ENCODE peak calls at places on chromosome 13, in ten cellular contexts. H is heart left ventricle; W is HCT116; E is endothelial cell; P is esophagus muscularis mucosa; J is RWPE1; U is CD4-positive, alpha-beta T cell; D is MCF 10A; K is AG10803; F is PC-3. X is an unnamed sample.
A peak's percentile ranks its signal among the peaks of the same experiment; 100 is the strongest.

GRCh38 chr13:77230560-77230959 is 96.3 kb downstream of the MYCBP2 start:
- DNase-seq in D (no peak), K (no peak), P (no peak), H (no peak), E (no peak), F (no peak), J (no peak), W (no peak), U (no peak), X (no peak)

GRCh38 chr13:45228002-45228401 is 27.2 kb upstream of the KCTD4 start:
- DNase-seq in F (no peak), K (no peak), W (no peak), J (no peak), E (no peak), P (no peak), H (no peak), D (no peak), U (no peak), X (no peak)

GRCh38 chr13:110272651-110273050 is 34.3 kb downstream of the COL4A1 start:
- DNase-seq in F (no peak), H (no peak), J (no peak), D (no peak), K (no peak), P (no peak), U (no peak), E (no peak), W (no peak), X (no peak)

GRCh38 chr13:110815471-110816204 is 99.2 kb downstream of the ANKRD10 start:
- DNase-seq in W (no peak), F (peak; percentile 38), P (no peak), D (no peak), K (no peak), H (no peak), J (no peak), E (no peak), U (no peak), X (no peak)

GRCh38 chr13:90365130-90365529 is 982.4 kb upstream of the MIR17HG start:
- DNase-seq in K (peak; percentile 7), W (no peak), J (no peak), H (no peak), P (no peak), F (no peak), E (no peak), D (peak; percentile 11), U (no peak), X (no peak)

GRCh38 chr13:29936051-29936813 is 85.8 kb upstream of the UBL3 start:
- DNase-seq in W (no peak), U (peak; percentile 28), J (no peak), D (no peak), H (no peak), P (no peak), K (no peak), F (no peak), E (no peak), X (no peak)

GRCh38 chr13:92716749-92717148 is 509.9 kb upstream of the GPC6 start:
- DNase-seq in J (no peak), U (no peak), F (peak; percentile 2), D (peak; percentile 40), K (peak; percentile 16), E (no peak), P (no peak), H (no peak), W (no peak), X (peak; percentile 5)

GRCh38 chr13:26021516-26021915 is 30.3 kb downstream of the SHISA2 start:
- DNase-seq in J (peak; percentile 54), E (no peak), F (peak; percentile 71), H (no peak), K (no peak), P (no peak), U (no peak), D (peak; percentile 71), W (no peak), X (no peak)

GRCh38 chr13:45321230-45321629 is 19.8 kb downstream of the TPT1 start:
- DNase-seq in D (no peak), W (no peak), U (no peak), K (no peak), J (no peak), H (no peak), F (no peak), P (no peak), E (no peak), X (no peak)

DNA sequence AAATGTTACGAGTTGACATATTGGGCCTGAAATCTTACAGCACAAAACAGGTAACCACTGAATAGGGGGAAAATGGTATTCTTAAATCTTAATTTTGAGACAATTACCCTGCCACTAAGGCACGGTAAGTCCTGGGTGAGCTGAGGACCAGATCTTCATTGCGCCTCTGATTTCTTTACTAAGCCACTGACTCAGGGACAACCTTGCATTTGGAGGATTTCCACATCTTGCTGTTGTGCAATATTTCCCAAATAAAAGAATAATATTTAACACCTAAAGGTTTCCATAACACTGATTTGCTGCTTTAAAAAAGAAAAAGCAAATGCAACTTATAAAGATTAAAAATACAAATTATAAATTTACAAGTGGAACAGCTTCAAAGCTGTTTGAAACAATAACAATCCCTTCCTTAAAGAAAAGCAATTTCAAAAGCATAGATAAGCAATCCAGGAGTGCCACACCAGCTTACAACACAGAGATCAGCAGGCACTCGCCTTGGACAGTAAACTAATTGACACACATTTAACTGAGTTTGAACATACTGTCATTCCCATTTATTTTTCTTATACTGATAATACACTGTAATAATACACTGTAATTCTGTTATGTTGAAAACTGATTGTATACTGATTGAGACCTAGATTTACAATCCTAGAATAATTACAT is 79.6 kb upstream of the DOCK9 start:
- DNase-seq in E (no peak), F (peak; percentile 50), D (peak; percentile 89), W (no peak), K (peak; percentile 64), J (peak; percentile 45), P (no peak), U (no peak), H (no peak), X (no peak)
- TF ChIP-seq CTCF in E (no peak), F (no peak), D (no peak), W (no peak), K (no peak), J (no peak), P (no peak), U (no peak), H (no peak), X (no peak)

GRCh38 chr13:22110368-22110767 is 439.5 kb downstream of the FGF9 start:
- DNase-seq in W (no peak), F (peak; percentile 38), U (no peak), H (no peak), J (no peak), K (peak; percentile 15), P (no peak), D (no peak), E (no peak), X (no peak)

GRCh38 chr13:22114630-22115311 is 443.9 kb downstream of the FGF9 start:
- DNase-seq in D (no peak), H (peak; percentile 30), W (no peak), E (no peak), F (no peak), P (no peak), J (no peak), K (peak; percentile 17), U (no peak), X (no peak)

GRCh38 chr13:22111152-22111783 is 440.4 kb downstream of the FGF9 start:
- DNase-seq in K (no peak), U (no peak), E (no peak), H (no peak), P (no peak), W (no peak), F (no peak), D (no peak), J (no peak), X (no peak)

GRCh38 chr13:22112956-22113750 is 442.3 kb downstream of the FGF9 start:
- DNase-seq in U (no peak), W (no peak), F (no peak), J (no peak), D (no peak), H (no peak), K (no peak), P (no peak), E (no peak), X (no peak)

DNA sequence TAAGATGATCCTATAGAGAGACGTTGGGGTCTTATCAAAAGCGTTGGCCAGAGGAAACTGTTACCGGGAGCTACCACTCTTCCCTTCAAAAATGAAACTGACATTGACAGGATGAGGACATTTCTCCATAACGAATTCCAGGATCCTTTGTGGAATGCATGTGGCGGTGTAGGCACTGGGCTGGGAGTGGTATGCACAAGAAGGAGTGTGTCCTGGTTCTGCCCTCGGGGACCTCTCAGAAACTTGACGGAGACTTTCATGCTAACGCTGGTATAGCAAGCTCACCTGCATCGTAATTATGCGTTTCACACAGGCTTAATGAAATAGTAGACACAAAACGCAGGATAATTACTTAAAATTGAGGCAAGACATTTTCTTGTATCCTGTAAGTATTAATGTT is 441.1 kb downstream of the FGF9 start:
- DNase-seq in E (no peak), J (no peak), D (no peak), H (no peak), K (no peak), U (no peak), P (no peak), F (no peak), W (no peak), X (no peak)
- TF ChIP-seq CTCF in E (no peak), J (no peak), D (no peak), H (no peak), K (no peak), U (no peak), P (no peak), F (no peak), W (no peak), X (no peak)

DNA sequence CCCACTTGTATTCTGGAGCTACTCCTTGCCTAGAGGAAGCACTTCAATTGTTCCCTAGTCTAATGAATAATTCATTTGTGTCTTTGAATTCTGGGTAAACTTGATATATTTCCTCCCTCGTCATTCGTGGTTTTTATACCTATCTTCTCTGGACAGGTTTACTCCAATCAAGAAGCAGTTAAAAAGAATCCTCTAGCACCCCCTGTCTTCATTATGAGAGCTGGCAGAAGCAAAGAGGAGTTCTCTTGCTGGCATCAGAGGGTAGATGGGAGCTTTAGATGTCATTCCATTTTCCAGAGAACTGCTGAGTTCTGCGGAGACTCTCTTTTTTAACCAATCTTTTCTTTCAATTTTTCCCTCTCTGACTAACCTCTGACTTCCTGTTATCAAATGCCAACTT is 627.7 kb downstream of the FGF9 start:
- DNase-seq in U (no peak), D (no peak), W (no peak), K (no peak), J (no peak), E (no peak), F (no peak), P (no peak), H (no peak), X (no peak)
- TF ChIP-seq CTCF in U (no peak), D (no peak), W (no peak), K (no peak), J (no peak), E (no peak), F (no peak), P (no peak), H (no peak), X (no peak)

GRCh38 chr13:113742000-113742441 is 17.0 kb upstream of the TMEM255B start:
- DNase-seq in P (no peak), W (peak; percentile 19), D (peak; percentile 62), H (peak; percentile 55), J (peak; percentile 67), E (peak; percentile 37), F (peak; percentile 67), K (peak; percentile 46), U (no peak), X (no peak)
- TF ChIP-seq CTCF in P (no peak), W (peak; percentile 57), D (no peak), H (no peak), J (no peak), E (no peak), F (no peak), K (no peak), U (no peak), X (no peak)

X was measured in HFF-Myc.